ENCODE peak calls at places on chromosomes 5 and 9, in five cellular contexts. N is SK-N-SH, E is fibroblast of lung, D is GM23248, H is PC-3. K is an unnamed sample.

GRCh38 chr5:178983728-178984127 is 11.4 kb downstream of the GRM6 start:
- DNase-seq in N (no peak), E (no peak), D (no peak), H (no peak), K (no peak)

GRCh38 chr5:110925916-110926315 is 145.6 kb upstream of the TSLP start:
- DNase-seq in N (no peak), E (no peak), D (no peak), H (no peak), K (no peak)

GRCh38 chr5:122458278-122458872 is 146.3 kb downstream of the SNCAIP start:
- DNase-seq in N (peak), E (peak), D (peak), H (peak), K (peak)

GRCh38 chr9:119509291-119509905 is 140.2 kb upstream of the BRINP1 start:
- DNase-seq in N (no peak), E (no peak), D (peak), H (no peak), K (no peak)

GRCh38 chr5:10124287-10124686 is 125.4 kb downstream of the ATPSCKMT start:
- DNase-seq in N (no peak), E (no peak), D (peak), H (no peak), K (no peak)

GRCh38 chr9:83538172-83538889 is at the start of gene FRMD3:
- DNase-seq in N (peak), E (peak), D (peak), H (peak), K (no peak)

GRCh38 chr5:72110401-72111013 is 3.2 kb downstream of the MAP1B start:
- DNase-seq in N (peak), E (no peak), D (peak), H (no peak), K (no peak)

GRCh38 chr5:132489051-132489770 is 1.4 kb downstream of the IRF1 start:
- DNase-seq in N (no peak), E (no peak), D (no peak), H (no peak), K (no peak)

GRCh38 chr5:141493500-141494422 is 4.9 kb downstream of the PCDHGC5 start:
- DNase-seq in N (no peak), E (peak), D (peak), H (no peak), K (no peak)
- H3K9ac ChIP-seq in N (peak), E (no peak), D (peak), H (no peak), K (no peak)

DNA sequence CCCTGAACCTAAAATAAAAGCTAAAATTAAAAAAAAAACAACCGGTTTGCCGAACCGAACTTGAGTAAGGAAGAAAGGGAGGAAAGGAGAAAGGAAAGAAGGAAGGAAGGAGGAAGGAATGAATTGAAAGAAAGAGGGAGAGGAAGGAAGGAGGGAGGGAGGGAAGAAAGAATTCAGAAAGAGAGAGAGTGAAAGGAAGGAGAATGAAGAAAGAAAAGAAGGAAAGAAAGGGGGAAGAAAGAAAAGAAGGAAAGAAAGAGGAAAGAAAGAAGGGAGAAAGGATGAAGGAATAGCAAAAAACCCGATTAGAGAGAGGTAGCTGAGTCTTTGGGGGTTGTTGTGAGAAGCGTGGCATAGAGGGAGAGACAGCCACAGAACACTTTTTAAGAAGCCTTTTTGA is 121.4 kb downstream of the FGF18 start:
- DNase-seq in N (no peak), E (no peak), D (no peak), H (no peak), K (no peak)
- H3K9ac ChIP-seq in N (no peak), E (no peak), D (no peak), H (no peak), K (no peak)

GRCh38 chr5:74682636-74683035 is 2.4 kb upstream of the HEXB start:
- DNase-seq in N (no peak), E (no peak), D (no peak), H (no peak), K (no peak)
- H3K9ac ChIP-seq in N (no peak), E (no peak), D (no peak), H (no peak), K (no peak)

GRCh38 chr9:133788045-133788818 is 50.1 kb upstream of the SARDH start:
- DNase-seq in N (no peak), E (no peak), D (no peak), H (no peak), K (no peak)
- H3K9ac ChIP-seq in N (no peak), E (no peak), D (no peak), H (no peak), K (no peak)

GRCh38 chr5:141928051-141928450 is 4.4 kb downstream of the DELE1 start:
- DNase-seq in N (no peak), E (no peak), D (no peak), H (no peak), K (no peak)
- H3K9ac ChIP-seq in N (no peak), E (no peak), D (no peak), H (no peak), K (no peak)

GRCh38 chr5:140222416-140222815 is 47.4 kb downstream of the CYSTM1 start:
- DNase-seq in N (no peak), E (no peak), D (no peak), H (no peak), K (no peak)

GRCh38 chr5:140224658-140225057 is 49.7 kb downstream of the CYSTM1 start:
- DNase-seq in N (no peak), E (no peak), D (peak), H (no peak), K (no peak)

GRCh38 chr5:140225396-140225795 is 50.4 kb downstream of the CYSTM1 start:
- DNase-seq in N (no peak), E (no peak), D (peak), H (no peak), K (no peak)

GRCh38 chr5:140221697-140222223 is 46.8 kb downstream of the CYSTM1 start:
- DNase-seq in N (no peak), E (peak), D (peak), H (peak), K (no peak)

DNA sequence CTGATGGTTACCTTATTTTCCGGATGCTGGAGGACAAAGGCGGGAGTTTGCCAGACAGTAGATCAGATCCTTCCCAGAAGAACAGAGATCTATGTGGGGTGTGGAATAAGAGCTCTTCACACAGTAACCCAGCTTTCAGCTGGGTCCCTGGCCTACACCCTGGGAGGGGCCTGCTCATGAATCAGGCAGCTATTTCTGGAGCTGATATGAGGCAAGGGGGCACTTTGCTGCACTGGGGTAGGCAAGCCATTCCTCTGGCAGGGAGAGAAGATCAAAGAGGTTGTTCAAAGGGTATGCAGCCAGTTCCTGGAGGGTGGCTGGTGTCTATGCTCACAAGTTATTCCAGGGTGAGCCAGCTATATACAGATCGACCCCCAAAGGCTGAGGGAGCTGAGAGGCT is 48.6 kb downstream of the CYSTM1 start:
- DNase-seq in N (no peak), E (no peak), D (peak), H (no peak), K (no peak)
- H3K9ac ChIP-seq in N (no peak), E (no peak), D (no peak), H (no peak), K (no peak)

DNA sequence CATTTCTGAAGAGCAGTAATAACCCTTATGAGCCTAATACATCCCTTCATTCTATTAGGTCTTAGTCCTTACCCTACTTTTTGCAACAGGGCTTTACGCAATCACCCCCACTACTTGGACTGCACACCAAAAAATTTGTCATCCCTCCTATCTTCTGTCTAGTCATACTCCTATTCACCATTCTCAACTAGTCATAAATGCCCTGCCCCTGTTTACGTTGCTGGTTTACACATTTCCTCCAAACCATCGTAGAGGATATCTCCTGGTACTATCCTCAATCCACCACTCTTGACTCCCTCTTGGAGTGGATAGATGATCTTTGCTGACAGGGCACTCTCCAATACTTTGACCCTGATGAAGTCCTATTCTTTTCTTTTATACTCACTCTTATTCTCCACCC is 98.2 kb upstream of the CCNG1 start:
- DNase-seq in N (no peak), E (no peak), D (peak), H (peak), K (no peak)
- H3K9ac ChIP-seq in N (no peak), E (no peak), D (no peak), H (no peak), K (no peak)

DNA sequence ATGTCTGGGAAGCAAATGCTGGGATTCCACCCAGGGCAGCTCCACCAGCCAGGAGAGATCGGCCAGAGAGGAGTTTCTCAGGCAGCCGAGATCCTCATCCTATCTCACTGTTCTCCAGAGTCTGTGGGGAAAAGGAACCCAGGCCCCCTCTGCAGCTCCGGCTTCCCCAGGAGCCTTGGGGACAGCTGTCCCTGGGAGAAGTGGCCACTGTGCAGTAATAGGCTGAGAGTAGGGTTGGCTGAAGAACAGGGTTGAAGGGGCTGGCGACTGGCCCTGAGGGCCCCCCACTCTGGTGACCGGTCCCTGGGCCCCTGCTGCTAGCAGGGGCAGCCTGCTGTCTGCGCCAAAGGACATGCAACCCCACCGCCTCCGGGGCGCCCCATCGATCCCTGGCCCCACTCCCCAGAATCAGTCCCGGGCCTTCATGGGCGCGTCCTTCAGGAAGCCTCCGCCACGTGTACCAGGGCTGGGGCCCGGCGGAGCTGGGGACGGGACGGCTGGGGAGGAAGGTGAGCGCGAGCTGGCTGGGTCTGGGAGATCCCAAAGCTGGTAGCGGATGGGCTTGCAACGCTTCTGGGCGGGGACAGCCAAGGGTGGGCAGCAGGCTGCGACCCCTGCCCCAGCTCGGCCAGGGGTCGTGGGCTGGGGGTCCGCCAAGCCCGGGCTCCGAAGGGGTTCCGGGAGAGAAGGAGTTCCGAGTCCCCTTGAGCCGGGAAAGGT is 44.0 kb upstream of the STXBP1 start:
- DNase-seq in N (peak), E (no peak), D (peak), H (no peak), K (no peak)
- H3K9ac ChIP-seq in N (peak), E (peak), D (peak), H (peak), K (no peak)

K was measured in Karpas-422.